ENCODE peak calls at places on chromosome 1, in five cellular contexts. I, Q, E, B and A are unnamed samples.

GRCh38 chr1:2240251-2241156 is 12.4 kb downstream of the SKI start:
- DNase-seq in I (peak; percentile 29), Q (no peak), E (peak; percentile 92), B (no peak), A (peak; percentile 49)

GRCh38 chr1:218785928-218786327 is 387.8 kb upstream of the LYPLAL1 start:
- DNase-seq in I (peak; percentile 29), Q (no peak), E (no peak), B (no peak), A (no peak)

GRCh38 chr1:225816643-225817538 is 7.0 kb downstream of the EPHX1 start:
- DNase-seq in I (peak; percentile 7), Q (no peak), E (no peak), B (no peak), A (no peak)

GRCh38 chr1:165403835-165404482 is 41.0 kb downstream of the RXRG start:
- DNase-seq in I (no peak), Q (no peak), E (peak; percentile 53), B (peak; percentile 24), A (peak; percentile 21)

GRCh38 chr1:231162300-231162969 is 577 bp downstream of the TRIM67 start:
- DNase-seq in I (peak; percentile 26), Q (peak; percentile 34), E (peak; percentile 68), B (peak; percentile 73), A (peak; percentile 36)

GRCh38 chr1:78617615-78618026 is 2.6 kb upstream of the IFI44L start:
- DNase-seq in I (peak; percentile 85), Q (peak; percentile 13), E (peak; percentile 93), B (peak; percentile 78), A (peak; percentile 76)

GRCh38 chr1:183284086-183284485 is 98.0 kb downstream of the LAMC2 start:
- DNase-seq in I (no peak), Q (no peak), E (no peak), B (no peak), A (no peak)

GRCh38 chr1:211370669-211371068 is 44.0 kb downstream of the TRAF5 start:
- DNase-seq in I (no peak), Q (no peak), E (no peak), B (no peak), A (no peak)

GRCh38 chr1:65458730-65459396 is 38.4 kb downstream of the LEPR start:
- DNase-seq in I (no peak), Q (no peak), E (no peak), B (no peak), A (no peak)

GRCh38 chr1:116825735-116826438 is 71.7 kb downstream of the CD2 start:
- DNase-seq in I (no peak), Q (no peak), E (no peak), B (no peak), A (peak; percentile 54)

GRCh38 chr1:20366766-20367602 is 76.3 kb downstream of the VWA5B1 start:
- DNase-seq in I (peak; percentile 45), Q (peak; percentile 43), E (peak; percentile 18), B (no peak), A (peak; percentile 54)

GRCh38 chr1:33260435-33260980 is 4.2 kb downstream of the ZNF362 start:
- DNase-seq in I (no peak), Q (no peak), E (no peak), B (no peak), A (no peak)

GRCh38 chr1:158016651-158017335 is 23.3 kb downstream of the KIRREL1 start:
- DNase-seq in I (no peak), Q (no peak), E (no peak), B (no peak), A (no peak)

DNA sequence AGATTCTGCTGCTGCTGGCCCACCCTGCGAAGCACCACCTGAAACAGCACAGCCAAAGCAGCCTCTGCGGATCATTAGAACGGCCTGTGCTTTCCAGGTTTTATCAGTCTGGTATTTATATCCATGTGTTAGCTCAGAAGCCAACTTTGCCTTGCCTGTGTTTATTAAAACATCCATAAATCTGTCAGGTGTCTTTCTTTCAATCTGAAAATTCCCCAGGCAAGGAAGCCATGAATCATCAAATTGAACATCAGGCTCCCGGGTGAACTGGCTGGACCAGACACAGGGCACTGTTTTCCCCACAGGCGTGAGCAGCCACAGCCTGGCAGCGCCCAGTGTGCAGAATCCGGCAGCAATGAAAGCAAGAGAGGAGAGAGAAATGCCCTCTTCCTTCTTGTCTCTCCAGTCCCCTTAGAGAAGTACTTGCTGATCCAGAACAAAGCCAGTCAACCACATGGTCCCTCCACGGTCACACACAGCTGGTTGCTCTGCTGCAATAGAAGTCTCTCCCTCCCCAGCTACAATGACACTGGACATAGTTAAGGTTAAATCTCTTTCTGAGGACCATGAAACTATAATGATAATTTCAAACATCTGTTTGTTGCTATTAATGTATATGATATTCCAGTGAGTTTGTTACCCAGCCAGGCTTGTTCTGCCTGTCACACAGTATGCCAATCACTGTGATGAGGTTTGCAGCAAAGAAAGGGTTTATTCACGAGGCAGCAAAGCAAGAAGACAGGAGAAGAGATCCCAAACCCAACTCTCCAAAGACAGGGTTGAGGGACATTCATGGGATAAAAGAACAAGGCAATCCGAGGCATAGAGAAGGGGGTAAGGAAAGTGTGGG is 212.1 kb upstream of the FMN2 start:
- DNase-seq in I (no peak), Q (no peak), E (no peak), B (no peak), A (no peak)
- H3K14ac ChIP-seq in I (no peak overlapping the region), Q (no peak overlapping the region), E (no peak overlapping the region), B (no peak overlapping the region), A (no peak overlapping the region)

GRCh38 chr1:160539896-160540858 is 17.1 kb upstream of the SLAMF6 start:
- DNase-seq in I (no peak), Q (no peak), E (no peak), B (no peak), A (peak; percentile 3)
- H3K4me3 ChIP-seq in I (no peak overlapping the region), Q (no peak overlapping the region), E (no peak overlapping the region), B (no peak overlapping the region), A (no peak overlapping the region)

GRCh38 chr1:110070282-110070967 is at the start of gene ALX3:
- DNase-seq in I (no peak), Q (no peak), E (no peak), B (no peak), A (no peak)
- H3K14ac ChIP-seq in I (no peak within 1 kb of the TSS), Q (no peak within 1 kb of the TSS), E (no peak within 1 kb of the TSS), B (no peak within 1 kb of the TSS), A (no peak within 1 kb of the TSS)

GRCh38 chr1:8259498-8260290 is 58.2 kb upstream of the SLC45A1 start:
- DNase-seq in I (peak; percentile 85), Q (no peak), E (peak; percentile 55), B (no peak), A (peak; percentile 86)
- H3K4me3 ChIP-seq in I (peak overlapping the region; percentile 3), Q (no peak overlapping the region), E (no peak overlapping the region), B (no peak overlapping the region), A (no peak overlapping the region)

DNA sequence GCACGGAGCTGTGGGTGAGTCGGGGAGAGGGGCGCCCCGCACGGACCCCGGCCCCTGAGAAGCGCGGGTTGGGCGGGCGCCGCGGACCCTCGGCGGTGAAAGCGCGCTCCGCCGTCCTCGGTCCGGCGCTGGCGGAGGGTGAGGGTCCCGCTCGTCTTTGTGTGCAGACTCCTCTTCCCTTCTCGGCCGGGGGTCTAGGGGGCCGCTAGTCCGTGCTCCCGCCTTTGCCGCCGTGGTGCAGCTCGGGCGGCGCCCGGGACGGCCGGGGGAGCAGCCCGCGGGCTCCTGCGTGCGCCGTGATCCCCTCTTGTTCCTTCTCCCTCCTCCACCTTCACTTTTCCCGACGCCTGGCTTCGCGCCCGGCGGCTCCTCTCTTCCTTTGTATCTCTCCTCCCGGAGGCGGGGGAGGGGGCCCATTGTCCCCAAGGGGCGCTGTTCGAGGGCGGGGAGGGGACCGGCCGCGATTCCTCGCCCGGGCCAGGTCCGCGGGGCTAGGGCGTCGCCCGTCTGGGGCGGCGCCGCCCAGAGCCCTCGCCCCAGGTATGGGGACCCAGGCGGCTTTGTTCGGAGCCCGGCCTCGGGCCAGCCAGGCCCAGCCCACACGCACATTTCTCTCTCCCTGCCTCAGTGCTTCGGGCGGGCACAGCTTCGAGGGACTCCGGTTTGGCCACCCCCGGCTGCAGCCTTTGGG is 519 bp downstream of the FNBP1L start:
- DNase-seq in I (no peak), Q (no peak), E (peak; percentile 59), B (peak; percentile 68), A (peak; percentile 49)
- H3K14ac ChIP-seq in I (peak overlapping the region; percentile 89), Q (no peak overlapping the region), E (peak overlapping the region; percentile 99), B (peak overlapping the region; percentile 97), A (no peak overlapping the region)

DNA sequence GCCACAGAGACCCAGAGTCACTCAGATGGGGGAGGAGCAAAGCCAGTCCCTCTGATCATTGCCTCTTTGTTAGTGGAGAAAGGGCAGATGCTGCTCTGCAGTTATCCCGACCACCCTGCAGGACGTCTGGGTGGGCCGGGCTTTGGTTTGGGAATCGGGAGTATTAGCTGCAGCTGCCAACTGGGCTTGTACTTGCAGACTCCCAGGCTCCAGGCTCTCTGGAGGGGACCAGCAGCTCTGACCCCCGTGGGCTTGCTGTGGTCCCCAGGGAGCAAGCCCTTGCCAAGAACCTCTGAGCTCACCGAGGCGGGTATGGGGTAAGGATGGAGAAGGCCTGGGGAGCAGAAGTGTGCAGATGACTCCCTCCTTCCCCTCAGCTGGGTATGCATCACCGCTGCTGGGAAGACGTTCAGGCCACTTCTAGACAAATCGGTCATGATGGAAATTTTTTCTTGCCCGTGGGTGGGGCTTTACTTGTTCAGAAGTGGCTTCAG is 21.6 kb downstream of the MAPKAPK2 start:
- DNase-seq in I (peak; percentile 92), Q (no peak), E (peak; percentile 22), B (peak; percentile 36), A (peak; percentile 83)
- H3K4me3 ChIP-seq in I (no peak overlapping the region), Q (no peak overlapping the region), E (no peak overlapping the region), B (no peak overlapping the region), A (peak overlapping the region; percentile 67)

GRCh38 chr1:9235123-9235513 is 544 bp downstream of the H6PD start:
- DNase-seq in I (peak; percentile 62), Q (no peak), E (peak; percentile 77), B (no peak), A (peak; percentile 90)

GRCh38 chr1:9235560-9235959 is 986 bp downstream of the H6PD start:
- DNase-seq in I (no peak), Q (no peak), E (no peak), B (no peak), A (no peak)

GRCh38 chr1:9233942-9234222 is 692 bp upstream of the H6PD start:
- DNase-seq in I (no peak), Q (no peak), E (no peak), B (no peak), A (no peak)

GRCh38 chr1:9233241-9233941 is 1.2 kb upstream of the H6PD start:
- DNase-seq in I (peak; percentile 66), Q (no peak), E (peak; percentile 43), B (no peak), A (peak; percentile 88)

DNA sequence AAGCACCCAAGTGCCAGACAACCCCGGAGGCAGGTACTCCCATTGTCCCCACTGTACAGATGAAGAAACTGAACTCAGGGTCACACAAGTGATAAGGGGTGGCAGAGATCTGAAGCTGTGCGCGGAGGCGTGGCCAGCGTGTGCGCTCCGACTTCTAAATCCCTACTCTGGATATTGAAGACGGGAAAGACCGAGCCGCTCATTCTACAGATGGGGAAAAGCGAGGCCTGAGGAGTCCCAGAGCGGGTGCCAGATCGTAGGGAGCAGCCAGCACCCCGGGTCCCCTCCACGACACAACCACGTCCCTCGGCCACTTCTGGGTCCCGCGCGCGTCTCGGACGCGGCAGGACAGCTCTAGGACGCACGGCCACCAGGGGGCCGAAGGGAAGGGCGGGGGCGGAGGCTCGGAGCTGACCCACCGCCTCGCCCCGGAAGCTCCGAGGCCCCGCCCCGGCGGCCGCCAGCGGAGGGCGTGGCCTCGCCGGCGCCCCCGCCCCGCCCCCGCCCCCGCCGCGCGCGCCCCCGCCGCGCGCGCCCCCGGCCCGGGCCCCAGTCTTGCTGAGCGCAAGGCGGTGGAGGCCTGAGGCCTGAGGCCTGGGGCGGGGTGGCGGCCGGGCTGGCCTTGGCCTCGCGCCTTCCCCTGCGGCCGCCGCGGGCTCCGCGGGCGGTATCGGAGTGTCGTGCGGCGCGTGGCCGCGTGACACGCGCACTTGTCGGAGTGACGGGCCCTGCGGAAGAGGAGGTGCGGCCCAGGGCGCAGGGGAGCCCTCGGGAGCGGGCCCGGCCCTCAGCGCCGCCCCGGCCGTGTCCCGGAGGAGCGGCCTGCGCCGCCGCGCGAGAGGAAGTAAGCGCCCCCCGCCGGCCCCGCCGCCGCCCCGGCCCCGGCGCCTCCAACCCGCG is at the start of gene H6PD:
- DNase-seq in I (peak; percentile 75), Q (no peak), E (peak; percentile 87), B (peak; percentile 82), A (peak; percentile 86)
- H3K14ac ChIP-seq in I (peak within 1 kb of the TSS; percentile 75), Q (no peak within 1 kb of the TSS), E (peak within 1 kb of the TSS; percentile 98), B (no peak within 1 kb of the TSS), A (no peak within 1 kb of the TSS)

GRCh38 chr1:88333301-88333700 is 350.8 kb upstream of the PKN2 start:
- DNase-seq in I (no peak), Q (no peak), E (no peak), B (no peak), A (no peak)
- H3K4me3 ChIP-seq in I (no peak overlapping the region), Q (no peak overlapping the region), E (no peak overlapping the region), B (no peak overlapping the region), A (no peak overlapping the region)